ENCODE peak calls at places on chromosome 17, in four cellular contexts. U, F, Y and I are unnamed samples.
A peak's percentile ranks its signal among the peaks of the same experiment; 100 is the strongest.

GRCh38 chr17:3744032-3744431 is 20.3 kb downstream of the HASPIN start:
- DNase-seq in F (no peak), U (no peak), Y (no peak), I (no peak)

GRCh38 chr17:28737770-28738679 is 5.8 kb upstream of the TRAF4 start:
- DNase-seq in F (no peak), Y (no peak), U (no peak), I (peak; percentile 75)

GRCh38 chr17:60677308-60678117 is at the start of gene BCAS3:
- DNase-seq in U (peak; percentile 96), F (peak; percentile 92), Y (peak; percentile 95), I (peak; percentile 84)

GRCh38 chr17:64216030-64216384 is 47.1 kb downstream of the TEX2 start:
- DNase-seq in Y (no peak), F (no peak), U (no peak), I (no peak)

GRCh38 chr17:57257213-57257873 is 1.0 kb downstream of the MSI2 start:
- DNase-seq in U (no peak), Y (no peak), F (no peak), I (no peak)

GRCh38 chr17:6800422-6801027 is 24.5 kb downstream of the FBXO39 start:
- DNase-seq in Y (no peak), U (no peak), F (no peak), I (no peak)

GRCh38 chr17:72363336-72363620 is 242.5 kb downstream of the SOX9 start:
- DNase-seq in Y (no peak), U (no peak), F (no peak), I (no peak)

GRCh38 chr17:2393184-2393953 is 7.5 kb downstream of the MNT start:
- DNase-seq in Y (peak; percentile 93), U (peak; percentile 89), F (no peak), I (peak; percentile 89)

GRCh38 chr17:14152726-14153125 is 83.4 kb downstream of the COX10 start:
- DNase-seq in Y (no peak), F (no peak), U (no peak), I (no peak)

GRCh38 chr17:50818266-50818665 is 17.1 kb upstream of the WFIKKN2 start:
- DNase-seq in Y (no peak), F (no peak), U (no peak), I (no peak)

GRCh38 chr17:31477417-31478055 is 86.1 kb downstream of the RAB11FIP4 start:
- DNase-seq in Y (no peak), U (no peak), F (no peak), I (no peak)